ENCODE peak calls at places on chromosomes 16 and 17, in four cellular contexts. E is A549, R is K562, U is HCT116. C is an unnamed sample.
A peak's percentile ranks its signal among the peaks of the same experiment; 100 is the strongest.

GRCh38 chr17:76199466-76199865 is 40.8 kb downstream of the RNF157 start:
- DNase-seq in E (no peak), R (no peak), U (no peak), C (no peak)

GRCh38 chr16:51407199-51407598 is 256.1 kb upstream of the SALL1 start:
- DNase-seq in E (no peak), R (no peak), U (no peak), C (no peak)

GRCh38 chr16:88840589-88841215 is 16.0 kb downstream of the GALNS start:
- DNase-seq in E (no peak), R (no peak), U (no peak), C (peak; percentile 84)

GRCh38 chr17:19313746-19314651 is 48.5 kb downstream of the B9D1 start:
- DNase-seq in E (no peak), R (no peak), U (no peak), C (no peak)

GRCh38 chr17:77361986-77362620 is 221.3 kb downstream of the SEC14L1 start:
- DNase-seq in E (no peak), R (no peak), U (no peak), C (no peak)

GRCh38 chr17:29933379-29933778 is 3.4 kb upstream of the SSH2 start:
- DNase-seq in E (peak; percentile 61), R (no peak), U (peak; percentile 28), C (peak; percentile 20)

GRCh38 chr16:2963074-2963610 is 933 bp upstream of the KREMEN2 start:
- DNase-seq in E (no peak), R (peak; percentile 90), U (no peak), C (peak; percentile 46)

GRCh38 chr16:19963306-19963705 is 78.7 kb upstream of the GPRC5B start:
- DNase-seq in E (no peak), R (no peak), U (no peak), C (no peak)

GRCh38 chr17:62627219-62627903 is at the start of gene MRC2:
- DNase-seq in E (peak; percentile 84), R (peak; percentile 75), U (peak; percentile 31), C (peak; percentile 93)

GRCh38 chr17:17990282-17990681 is 17.6 kb downstream of the DRC3 start:
- DNase-seq in E (peak; percentile 37), R (no peak), U (no peak), C (no peak)

GRCh38 chr16:69936252-69936651 is 14.9 kb upstream of the CLEC18A start:
- DNase-seq in E (no peak), R (no peak), U (no peak), C (no peak)

GRCh38 chr17:58560511-58560910 is 46.1 kb upstream of the MTMR4 start:
- DNase-seq in E (no peak), R (no peak), U (no peak), C (no peak)

GRCh38 chr16:10402975-10403374 is 17.1 kb downstream of the ATF7IP2 start:
- DNase-seq in E (no peak), R (no peak), U (no peak), C (no peak)

GRCh38 chr17:43931062-43931571 is 11.2 kb downstream of the PPY start:
- DNase-seq in E (peak; percentile 54), R (no peak), U (no peak), C (no peak)

GRCh38 chr17:44546711-44547606 is 10.3 kb upstream of the FZD2 start:
- DNase-seq in E (no peak), R (peak; percentile 65), U (no peak), C (peak; percentile 39)

GRCh38 chr16:83743241-83743640 is 64.5 kb upstream of the HSBP1 start:
- DNase-seq in E (no peak), R (no peak), U (no peak), C (no peak)

GRCh38 chr17:33976816-33977215 is 278.3 kb upstream of the CCL2 start:
- DNase-seq in E (no peak), R (no peak), U (no peak), C (no peak)

DNA sequence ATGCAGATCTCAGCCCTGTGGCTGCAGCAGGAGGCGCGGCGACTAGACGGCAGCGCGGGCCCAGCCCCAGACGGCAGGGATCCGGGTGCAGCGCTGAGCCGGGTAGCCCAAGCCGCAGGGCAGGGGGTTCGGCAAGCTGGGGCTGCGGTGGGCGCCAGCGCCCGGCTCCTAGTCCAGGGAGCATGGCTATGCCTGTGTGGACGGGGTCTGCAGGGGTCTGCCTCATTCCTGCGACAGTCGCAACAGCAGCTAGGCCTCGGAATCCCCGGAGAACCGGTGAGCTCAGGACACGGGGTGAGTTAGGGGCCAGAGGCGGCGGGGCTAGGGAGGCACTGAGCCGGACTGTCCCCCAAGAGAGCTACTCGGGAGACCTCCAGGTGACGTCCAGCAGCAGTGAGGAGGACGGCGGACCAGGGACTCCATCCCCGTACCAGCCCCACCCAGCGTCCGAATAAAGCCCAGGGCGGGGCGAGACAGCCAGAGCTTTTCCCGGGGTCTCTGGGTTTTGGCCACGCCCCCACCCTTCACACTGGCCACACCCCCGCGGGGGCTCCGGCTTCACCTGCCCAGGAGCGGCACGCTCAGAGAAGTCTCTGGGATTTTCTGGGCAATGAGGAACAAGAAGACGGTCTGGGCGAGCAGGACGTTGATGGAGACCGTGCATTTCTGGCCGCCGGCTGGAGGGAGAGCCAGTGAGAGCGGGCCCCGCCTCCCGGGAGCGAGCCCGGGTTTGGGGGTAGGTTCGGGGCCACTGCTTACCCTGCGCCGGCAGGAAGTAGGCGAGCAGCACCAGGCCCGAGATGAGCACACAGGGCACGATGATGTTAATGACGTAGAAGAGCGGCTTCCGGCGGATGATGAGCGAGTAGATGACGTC is 1.1 kb downstream of the C17orf107 start:
- DNase-seq in E (no peak), R (no peak), U (no peak), C (no peak)
- H3K4me3 ChIP-seq in E (no peak overlapping the region), R (no peak overlapping the region), U (no peak overlapping the region), C (no peak overlapping the region)

GRCh38 chr16:54883358-54883757 is 47.3 kb upstream of the IRX5 start:
- DNase-seq in E (no peak), R (no peak), U (no peak), C (no peak)
- TF ChIP-seq MAX in E (no peak), R (no peak), U (no peak), C (no peak)

DNA sequence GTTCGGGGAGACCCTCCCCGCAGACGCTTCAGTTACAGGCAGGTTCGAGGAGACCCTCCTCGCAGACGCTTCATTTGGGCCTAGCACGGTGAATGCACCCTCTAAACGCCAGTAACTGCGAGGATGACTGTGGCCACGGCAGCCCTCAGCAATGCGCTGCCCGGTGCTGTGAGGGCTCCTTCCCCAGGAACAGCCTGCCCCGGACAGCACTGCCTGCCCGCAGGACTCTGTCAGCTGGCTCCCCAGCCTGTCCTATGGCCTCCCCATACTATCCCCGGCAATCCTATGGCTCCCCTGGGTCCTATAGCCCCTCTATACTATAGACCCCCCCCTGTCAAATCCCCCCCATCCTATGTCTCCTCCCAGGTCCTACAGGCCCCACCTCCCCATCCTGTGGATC is 238.9 kb downstream of the RBFOX3 start:
- DNase-seq in E (no peak), R (no peak), U (no peak), C (no peak)
- TF ChIP-seq POLR2A in E (no peak), R (no peak), U (no peak), C (no peak)

GRCh38 chr17:41496803-41497484 is 7.2 kb upstream of the KRT36 start:
- DNase-seq in E (peak; percentile 91), R (peak; percentile 91), U (peak; percentile 87), C (peak; percentile 90)
- H3K4me3 ChIP-seq in E (no peak overlapping the region), R (no peak overlapping the region), U (peak overlapping the region; percentile 25), C (no peak overlapping the region)

DNA sequence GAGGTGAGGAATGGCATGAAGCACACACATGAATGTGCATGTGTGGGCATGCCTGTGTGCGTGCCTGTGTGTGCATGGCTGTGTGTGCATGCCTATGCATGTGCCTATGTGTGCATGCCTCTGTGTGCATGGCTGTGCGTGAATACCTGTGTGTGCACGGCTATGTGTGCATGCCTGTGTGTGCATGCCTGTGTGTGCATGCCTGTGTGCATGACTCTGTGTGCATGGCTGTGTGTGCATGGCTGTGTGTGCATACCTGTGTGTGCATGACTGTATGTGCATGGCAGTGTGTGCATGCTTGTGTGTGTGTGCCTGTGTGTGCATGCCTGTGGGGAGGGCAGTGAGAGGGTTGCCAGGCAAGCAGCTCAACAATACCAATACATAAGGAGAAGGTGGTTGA is 276.5 kb upstream of the ERCC4 start:
- DNase-seq in E (no peak), R (no peak), U (no peak), C (no peak)
- TF ChIP-seq MAX in E (no peak), R (no peak), U (no peak), C (no peak)

DNA sequence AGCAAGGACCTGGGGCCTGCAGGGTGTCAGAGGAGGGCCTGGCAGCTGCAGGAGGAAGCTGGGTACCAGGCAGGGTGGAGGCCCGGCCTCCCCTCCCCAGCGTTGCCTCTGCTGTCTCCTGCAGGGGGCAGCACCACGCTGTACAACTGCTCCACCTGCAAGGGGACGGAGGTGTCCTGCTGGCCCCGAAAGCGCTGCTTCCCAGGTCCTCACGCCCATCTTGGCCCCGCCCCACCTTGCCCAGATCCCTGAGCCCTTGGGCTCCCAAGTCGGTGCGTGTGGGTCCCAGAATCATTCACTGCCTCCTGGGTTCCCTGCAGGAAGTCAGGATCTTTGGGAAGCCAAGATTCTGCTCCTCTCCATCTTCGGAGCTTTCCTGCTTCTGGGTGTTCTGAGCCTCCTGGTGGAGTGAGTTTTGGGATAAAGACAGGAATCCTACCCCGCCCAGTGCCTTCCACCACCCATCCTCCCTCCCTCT is 1.2 kb downstream of the TMEM95 start:
- DNase-seq in E (peak; percentile 92), R (peak; percentile 83), U (peak; percentile 83), C (peak; percentile 81)
- TF ChIP-seq POLR2A in E (no peak), R (no peak), U (no peak), C (no peak)

C was measured in NB4.